ENCODE peak calls at places on chromosomes 6 and 20, in nine cellular contexts. Z is ovary; X is tibial nerve; C is fibroblast of lung; M is GM23338; V is uterus; Q is CD8-positive, alpha-beta T cell; R is A549; S is cardiac muscle cell. E is an unnamed sample.

GRCh38 chr6:87277123-87277522 is 45.3 kb upstream of the SMIM8 start:
- DNase-seq in Z (no peak), X (no peak), C (peak; percentile 31), M (no peak), V (no peak), Q (no peak), R (no peak), S (peak; percentile 10), E (no peak)

GRCh38 chr20:12113468-12114371 is 196.0 kb downstream of the BTBD3 start:
- DNase-seq in Z (no peak), X (peak; percentile 13), C (peak; percentile 41), M (no peak), V (no peak), Q (no peak), R (no peak), S (no peak), E (no peak)

GRCh38 chr6:87154641-87155271 is 609 bp upstream of the ZNF292 start:
- DNase-seq in Z (no peak), X (no peak), C (peak; percentile 79), M (peak; percentile 64), V (no peak), Q (no peak), R (peak; percentile 34), S (no peak), E (no peak)

GRCh38 chr6:82298012-82298411 is 50.5 kb upstream of the IBTK start:
- DNase-seq in Z (no peak), X (no peak), C (no peak), M (no peak), V (no peak), Q (no peak), R (peak; percentile 7), S (no peak), E (no peak)

GRCh38 chr20:5843054-5843731 is 93.0 kb downstream of the SHLD1 start:
- DNase-seq in Z (no peak), X (no peak), C (peak; percentile 17), M (no peak), V (no peak), Q (no peak), R (no peak), S (no peak), E (no peak)

GRCh38 chr6:170062904-170063220 is 228.0 kb downstream of the DLL1 start:
- DNase-seq in Z (peak; percentile 8), X (no peak), C (no peak), M (no peak), V (no peak), Q (no peak), R (no peak), S (no peak), E (no peak)

GRCh38 chr6:112576421-112576820 is 229.3 kb downstream of the RFPL4B start:
- DNase-seq in Z (no peak), X (no peak), C (no peak), M (no peak), V (no peak), Q (no peak), R (no peak), S (no peak), E (no peak)

GRCh38 chr20:37526839-37527637 is 638 bp downstream of the BLCAP start:
- DNase-seq in Z (no peak), X (no peak), C (peak; percentile 36), M (peak; percentile 63), V (no peak), Q (no peak), R (peak; percentile 51), S (peak; percentile 65), E (no peak)

GRCh38 chr6:125784365-125784764 is 6.4 kb upstream of the NCOA7 start:
- DNase-seq in Z (no peak), X (no peak), C (peak; percentile 84), M (no peak), V (no peak), Q (no peak), R (no peak), S (no peak), E (no peak)

GRCh38 chr6:31945507-31946369 is at the start of gene CFB:
- DNase-seq in Z (peak; percentile 77), X (peak; percentile 82), C (peak; percentile 85), M (peak; percentile 46), V (peak; percentile 84), Q (no peak), R (peak; percentile 41), S (no peak), E (no peak)

GRCh38 chr6:10591411-10592160 is 70.4 kb downstream of the GCNT2 start:
- DNase-seq in Z (no peak), X (no peak), C (no peak), M (no peak), V (no peak), Q (no peak), R (no peak), S (no peak), E (no peak)

GRCh38 chr20:57288676-57289075 is 22.2 kb upstream of the BMP7 start:
- DNase-seq in Z (no peak), X (no peak), C (no peak), M (peak; percentile 15), V (no peak), Q (no peak), R (no peak), S (no peak), E (no peak)

GRCh38 chr6:150928882-150929281 is 63.4 kb downstream of the MTHFD1L start:
- DNase-seq in Z (no peak), X (no peak), C (no peak), M (peak; percentile 63), V (no peak), Q (no peak), R (no peak), S (peak; percentile 5), E (no peak)

GRCh38 chr6:63739094-63739687 is 103.6 kb downstream of the PHF3 start:
- DNase-seq in Z (no peak), X (no peak), C (no peak), M (no peak), V (no peak), Q (no peak), R (no peak), S (no peak), E (no peak)

GRCh38 chr20:23244207-23244915 is 106.2 kb upstream of the NXT1 start:
- DNase-seq in Z (no peak), X (no peak), C (peak; percentile 55), M (no peak), V (no peak), Q (no peak), R (no peak), S (no peak), E (no peak)

GRCh38 chr6:124967444-124967843 is 5.2 kb downstream of the RNF217 start:
- DNase-seq in Z (no peak), X (no peak), C (peak; percentile 39), M (no peak), V (no peak), Q (no peak), R (no peak), S (no peak), E (no peak)

GRCh38 chr6:144585217-144585814 is 300.2 kb downstream of the UTRN start:
- DNase-seq in Z (no peak), X (no peak), C (peak; percentile 71), M (peak; percentile 59), V (no peak), Q (no peak), R (peak; percentile 1), S (peak; percentile 64), E (no peak)

GRCh38 chr6:131893198-131893597 is 58.0 kb downstream of the CCN2 start:
- DNase-seq in Z (no peak), X (no peak), C (no peak), M (no peak), V (no peak), Q (no peak), R (no peak), S (no peak), E (no peak)
- TF ChIP-seq CTCF in Z (no peak), X (no peak), C (no peak), M (no peak), V (no peak), Q (no peak), R (no peak), S (no peak), E (no peak)

GRCh38 chr6:37990762-37991525 is 171.4 kb downstream of the ZFAND3 start:
- DNase-seq in Z (no peak), X (no peak), C (peak; percentile 81), M (peak; percentile 11), V (peak; percentile 42), Q (no peak), R (peak; percentile 16), S (peak; percentile 7), E (no peak)
- H3K27ac ChIP-seq in Z (no peak overlapping the region), X (no peak overlapping the region), C (peak overlapping the region; percentile 61), M (no peak overlapping the region), V (peak overlapping the region; percentile 39), Q (no peak overlapping the region), R (no peak overlapping the region), S (peak overlapping the region; percentile 38), E (no peak overlapping the region)

GRCh38 chr6:165987483-165988305 is 180.0 kb downstream of the TBXT start:
- DNase-seq in Z (peak; percentile 97), X (peak; percentile 27), C (peak; percentile 91), M (peak; percentile 81), V (peak; percentile 90), Q (no peak), R (peak; percentile 89), S (peak; percentile 71), E (peak; percentile 49)

GRCh38 chr6:165986647-165987482 is 180.8 kb downstream of the TBXT start:
- DNase-seq in Z (peak; percentile 66), X (no peak), C (peak; percentile 36), M (peak; percentile 68), V (no peak), Q (no peak), R (no peak), S (peak; percentile 50), E (no peak)

GRCh38 chr6:165988757-165989456 is 178.7 kb downstream of the TBXT start:
- DNase-seq in Z (no peak), X (no peak), C (peak; percentile 14), M (peak; percentile 44), V (no peak), Q (no peak), R (no peak), S (no peak), E (no peak)

GRCh38 chr6:165990216-165990615 is 177.4 kb downstream of the TBXT start:
- DNase-seq in Z (no peak), X (no peak), C (no peak), M (no peak), V (no peak), Q (no peak), R (no peak), S (no peak), E (no peak)

GRCh38 chr6:165988306-165988756 is 179.3 kb downstream of the TBXT start:
- DNase-seq in Z (no peak), X (no peak), C (no peak), M (peak; percentile 74), V (no peak), Q (no peak), R (no peak), S (peak; percentile 52), E (no peak)
- TF ChIP-seq CTCF in Z (no peak), X (no peak), C (no peak), M (no peak), V (no peak), Q (no peak), R (no peak), S (no peak), E (no peak)

DNA sequence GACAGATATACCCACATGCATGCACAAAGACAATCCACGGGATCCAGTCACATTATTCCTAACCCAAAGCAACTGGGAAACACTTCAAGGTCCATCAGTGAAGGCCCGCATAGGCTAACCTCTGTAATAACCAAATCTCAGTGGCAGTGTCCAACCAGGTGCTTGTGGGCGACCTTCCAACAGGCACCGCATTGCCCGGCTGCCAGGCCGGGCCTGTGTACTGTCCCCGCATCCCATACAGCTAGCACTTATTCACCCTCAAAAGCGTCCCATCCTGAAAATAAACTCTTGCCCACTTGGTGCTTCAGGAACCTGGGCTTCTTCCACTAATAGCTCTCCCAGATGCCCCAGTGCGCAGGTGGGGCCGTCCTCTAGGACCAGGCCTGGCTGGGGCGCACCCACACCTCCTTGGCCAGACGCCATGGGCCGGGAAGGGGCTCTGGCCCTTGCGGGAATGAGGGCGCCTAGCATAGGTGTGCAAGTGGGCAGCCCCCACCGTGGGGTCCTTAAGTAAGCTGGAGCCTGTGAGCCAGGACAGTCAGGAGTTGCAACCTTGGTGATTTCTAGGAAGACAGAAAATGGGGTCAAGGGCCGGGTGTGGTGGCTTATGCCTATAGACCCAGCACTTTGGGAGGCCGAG is 1.1 kb upstream of the ENTPD6 start:
- DNase-seq in Z (peak; percentile 66), X (no peak), C (no peak), M (no peak), V (no peak), Q (no peak), R (no peak), S (no peak), E (no peak)
- H3K27ac ChIP-seq in Z (no peak overlapping the region), X (peak overlapping the region; percentile 93), C (no peak overlapping the region), M (no peak overlapping the region), V (peak overlapping the region; percentile 87), Q (peak overlapping the region; percentile 95), R (peak overlapping the region; percentile 92), S (no peak overlapping the region), E (peak overlapping the region; percentile 95)